ENCODE peak calls at places on chromosomes 7 and 10, in eight cellular contexts. Z is vagina; I is heart left ventricle; T is Peyer's patch; G is CD8-positive, alpha-beta memory T cell; N is A549; H is psoas muscle; B is mammary epithelial cell. O is an unnamed sample. For H3K9me3 and H3K4me1, the result is how much of the 10 kb centered on the place peaks cover.

GRCh38 chr7:34156336-34156735 is 251.0 kb downstream of the BMPER start:
- DNase-seq in Z (no peak), I (no peak), T (no peak), G (no peak), N (no peak), H (no peak), B (no peak), O (no peak)

GRCh38 chr10:62501547-62501946 is 127.4 kb downstream of the ZNF365 start:
- DNase-seq in Z (no peak), I (no peak), T (no peak), G (no peak), N (no peak), H (no peak), B (peak), O (no peak)

GRCh38 chr7:13414661-13415105 is 574.8 kb downstream of the ETV1 start:
- DNase-seq in Z (no peak), I (no peak), T (no peak), G (no peak), N (no peak), H (no peak), B (peak), O (no peak)

GRCh38 chr7:74252893-74253292 is 1.3 kb downstream of the RFC2 start:
- DNase-seq in Z (no peak), I (no peak), T (no peak), G (no peak), N (no peak), H (no peak), B (no peak), O (no peak)

GRCh38 chr7:151601521-151602305 is 82.0 kb upstream of the RHEB start:
- DNase-seq in Z (no peak), I (no peak), T (no peak), G (no peak), N (no peak), H (no peak), B (peak), O (peak)

GRCh38 chr10:43877001-43877400 is 228.3 kb upstream of the ZNF32 start:
- DNase-seq in Z (no peak), I (no peak), T (no peak), G (no peak), N (no peak), H (no peak), B (no peak), O (no peak)

GRCh38 chr10:91796332-91797076 is 1.7 kb upstream of the TNKS2 start:
- DNase-seq in Z (no peak), I (peak), T (peak), G (peak), N (no peak), H (no peak), B (peak), O (peak)

GRCh38 chr7:84412161-84412969 is 217.8 kb upstream of the SEMA3A start:
- DNase-seq in Z (no peak), I (no peak), T (no peak), G (no peak), N (peak), H (no peak), B (peak), O (no peak)

GRCh38 chr7:123552641-123553040 is 5.0 kb downstream of the NDUFA5 start:
- DNase-seq in Z (no peak), I (no peak), T (no peak), G (no peak), N (no peak), H (no peak), B (no peak), O (no peak)

GRCh38 chr7:44541028-44541869 is at the start of gene NPC1L1:
- DNase-seq in Z (no peak), I (no peak), T (no peak), G (no peak), N (no peak), H (no peak), B (no peak), O (no peak)

GRCh38 chr7:142891490-142892082 is 6.0 kb upstream of the TRPV6 start:
- DNase-seq in Z (peak), I (no peak), T (no peak), G (no peak), N (no peak), H (no peak), B (no peak), O (no peak)

GRCh38 chr10:86868353-86868752 is 89.1 kb downstream of the MMRN2 start:
- DNase-seq in Z (no peak), I (no peak), T (no peak), G (no peak), N (no peak), H (no peak), B (no peak), O (peak)

GRCh38 chr10:9111983-9112382 is 1057.5 kb downstream of the GATA3 start:
- DNase-seq in Z (no peak), I (no peak), T (no peak), G (no peak), N (no peak), H (no peak), B (no peak), O (no peak)

GRCh38 chr7:45720989-45721388 is 146.8 kb downstream of the ADCY1 start:
- DNase-seq in Z (no peak), I (no peak), T (no peak), G (no peak), N (no peak), H (no peak), B (no peak), O (no peak)

GRCh38 chr10:133298466-133298865 is 10.2 kb downstream of the TUBGCP2 start:
- DNase-seq in Z (no peak), I (no peak), T (no peak), G (no peak), N (no peak), H (no peak), B (no peak), O (no peak)

GRCh38 chr10:133299738-133300137 is 8.9 kb downstream of the TUBGCP2 start:
- DNase-seq in Z (no peak), I (no peak), T (no peak), G (no peak), N (no peak), H (no peak), B (no peak), O (no peak)

GRCh38 chr10:133303206-133303605 is 5.5 kb downstream of the TUBGCP2 start:
- DNase-seq in Z (no peak), I (no peak), T (no peak), G (no peak), N (no peak), H (no peak), B (no peak), O (no peak)

GRCh38 chr10:133299224-133299623 is 9.4 kb downstream of the TUBGCP2 start:
- DNase-seq in Z (no peak), I (no peak), T (no peak), G (no peak), N (no peak), H (no peak), B (no peak), O (no peak)

GRCh38 chr10:133302230-133302629 is 6.4 kb downstream of the TUBGCP2 start:
- DNase-seq in Z (no peak), I (no peak), T (no peak), G (no peak), N (no peak), H (no peak), B (no peak), O (no peak)
- H3K9me3 ChIP-seq in Z (under half), I (under half), T (under half), G (under half), N (under half), H (under half), B (under half), O (under half)

GRCh38 chr7:3089493-3089892 is 45.8 kb upstream of the CARD11 start:
- DNase-seq in Z (no peak), I (no peak), T (no peak), G (no peak), N (peak), H (no peak), B (no peak), O (no peak)

GRCh38 chr7:3083350-3083749 is 39.7 kb upstream of the CARD11 start:
- DNase-seq in Z (no peak), I (no peak), T (no peak), G (no peak), N (no peak), H (no peak), B (no peak), O (no peak)

GRCh38 chr7:3082831-3083230 is 39.2 kb upstream of the CARD11 start:
- DNase-seq in Z (no peak), I (no peak), T (no peak), G (no peak), N (no peak), H (no peak), B (no peak), O (no peak)

GRCh38 chr7:3091631-3092030 is 48.0 kb upstream of the CARD11 start:
- DNase-seq in Z (no peak), I (no peak), T (no peak), G (no peak), N (no peak), H (no peak), B (no peak), O (no peak)

GRCh38 chr7:3087243-3087642 is 43.6 kb upstream of the CARD11 start:
- DNase-seq in Z (no peak), I (no peak), T (no peak), G (no peak), N (no peak), H (no peak), B (no peak), O (no peak)
- H3K27ac ChIP-seq in Z (no peak), I (no peak), T (no peak), G (no peak), N (no peak), H (no peak), B (no peak), O (no peak)

GRCh38 chr7:6305330-6305729 is 32.9 kb upstream of the CYTH3 start:
- DNase-seq in Z (no peak), I (no peak), T (no peak), G (no peak), N (no peak), H (no peak), B (no peak), O (no peak)

GRCh38 chr7:6307762-6308161 is 35.3 kb upstream of the CYTH3 start:
- DNase-seq in Z (no peak), I (no peak), T (peak), G (no peak), N (no peak), H (no peak), B (no peak), O (no peak)

GRCh38 chr7:6310594-6310993 is 38.2 kb upstream of the CYTH3 start:
- DNase-seq in Z (no peak), I (no peak), T (no peak), G (no peak), N (no peak), H (no peak), B (no peak), O (no peak)

GRCh38 chr7:6306471-6306870 is 34.0 kb upstream of the CYTH3 start:
- DNase-seq in Z (no peak), I (no peak), T (no peak), G (no peak), N (peak), H (no peak), B (peak), O (no peak)
- H3K4me1 ChIP-seq in Z (under half), I (under half), T (under half), G (under half), N (half or more), H (under half), B (under half), O (under half)

GRCh38 chr10:133462512-133463305 is 9.0 kb downstream of the SCART1 start:
- DNase-seq in Z (no peak), I (no peak), T (no peak), G (no peak), N (no peak), H (no peak), B (no peak), O (no peak)
- H3K9me3 ChIP-seq in Z (under half), I (under half), T (under half), G (under half), N (under half), H (under half), B (under half), O (under half)

DNA sequence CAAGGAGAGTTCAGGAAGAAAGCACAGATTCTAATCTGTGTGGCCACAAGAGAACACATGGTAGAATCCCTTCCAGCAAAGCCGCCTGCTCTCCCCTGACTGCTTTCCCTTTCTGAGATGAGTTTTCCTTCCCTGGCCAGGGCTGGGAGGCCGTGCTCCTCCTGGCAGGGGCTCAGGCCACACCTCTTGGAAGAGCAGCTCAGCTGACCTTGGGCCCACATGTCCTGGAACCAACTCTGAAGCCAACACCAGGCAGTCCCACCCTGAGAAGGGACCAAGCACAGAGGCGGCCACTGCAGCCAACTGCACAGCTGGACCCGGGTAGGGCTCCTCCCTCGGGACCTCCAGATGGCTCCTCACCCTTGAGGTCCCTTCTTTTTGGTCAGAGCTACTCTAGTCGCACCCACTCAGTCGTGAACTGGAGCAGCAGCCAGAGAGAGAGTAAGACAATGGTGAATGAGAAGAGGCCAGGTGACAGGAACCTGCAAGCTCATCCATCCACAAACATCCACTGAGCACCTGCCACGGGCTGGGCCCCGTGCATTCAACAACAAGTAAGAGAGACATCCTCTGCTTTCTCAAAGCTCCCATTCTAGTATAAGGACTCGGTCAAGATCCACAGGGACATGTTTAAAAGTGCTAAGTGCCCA is 40.3 kb downstream of the FAM53B start:
- DNase-seq in Z (no peak), I (peak), T (no peak), G (no peak), N (no peak), H (peak), B (no peak), O (no peak)
- H3K27ac ChIP-seq in Z (peak), I (peak), T (peak), G (no peak), N (no peak), H (peak), B (no peak), O (peak)

GRCh38 chr7:36283711-36284130 is 105.9 kb upstream of the ANLN start:
- DNase-seq in Z (no peak), I (peak), T (peak), G (no peak), N (no peak), H (peak), B (no peak), O (peak)

GRCh38 chr7:36283171-36283570 is 106.5 kb upstream of the ANLN start:
- DNase-seq in Z (no peak), I (no peak), T (no peak), G (no peak), N (no peak), H (no peak), B (no peak), O (no peak)

GRCh38 chr7:36279926-36280315 is 109.7 kb upstream of the ANLN start:
- DNase-seq in Z (peak), I (no peak), T (no peak), G (no peak), N (no peak), H (no peak), B (no peak), O (no peak)

GRCh38 chr7:36280840-36281812 is 108.5 kb upstream of the ANLN start:
- DNase-seq in Z (no peak), I (peak), T (peak), G (no peak), N (peak), H (peak), B (peak), O (peak)

GRCh38 chr7:36281945-36282727 is 107.5 kb upstream of the ANLN start:
- DNase-seq in Z (no peak), I (no peak), T (no peak), G (no peak), N (no peak), H (no peak), B (no peak), O (no peak)
- H3K4me1 ChIP-seq in Z (half or more), I (half or more), T (under half), G (half or more), N (half or more), H (half or more), B (under half), O (under half)

GRCh38 chr10:130372866-130373265 is 236.7 kb downstream of the GLRX3 start:
- DNase-seq in Z (no peak), I (no peak), T (no peak), G (no peak), N (no peak), H (no peak), B (no peak), O (no peak)
- H3K9me3 ChIP-seq in Z (under half), I (under half), T (under half), G (under half), N (under half), H (under half), B (under half), O (under half)